ENCODE peak calls at places on chromosomes 7 and 10, in four cellular contexts. M is A549; R is CD8-positive, alpha-beta T cell; F is IMR-90. L is an unnamed sample. For H3K4me1, the result is how much of the 10 kb centered on the place peaks cover.

GRCh38 chr10:6283632-6284031 is 80.9 kb downstream of the PFKFB3 start:
- DNase-seq in M (no peak), R (no peak), F (no peak), L (no peak)

GRCh38 chr10:32887481-32887880 is 70.5 kb downstream of the ITGB1 start:
- DNase-seq in F (no peak), R (no peak), M (no peak), L (no peak)

GRCh38 chr10:108598320-108598695 is 1325.0 kb downstream of the XPNPEP1 start:
- DNase-seq in R (no peak), M (no peak), F (no peak), L (no peak)

GRCh38 chr10:10591682-10592412 is 425.8 kb upstream of the CELF2 start:
- DNase-seq in F (no peak), R (no peak), M (no peak), L (no peak)

GRCh38 chr7:155244675-155245074 is 53.0 kb upstream of the INSIG1 start:
- DNase-seq in R (no peak), M (no peak), F (no peak), L (no peak)

GRCh38 chr10:72834183-72834825 is 59.2 kb upstream of the OIT3 start:
- DNase-seq in F (peak), M (peak), R (no peak), L (peak)

GRCh38 chr7:149595078-149595477 is 97.5 kb upstream of the ZNF746 start:
- DNase-seq in M (no peak), R (no peak), F (no peak), L (no peak)

GRCh38 chr10:70652761-70653657 is 19.3 kb upstream of the ADAMTS14 start:
- DNase-seq in M (no peak), R (no peak), F (peak), L (no peak)

GRCh38 chr7:151756076-151756731 is 120.7 kb downstream of the PRKAG2 start:
- DNase-seq in F (peak), M (no peak), R (peak), L (peak)

GRCh38 chr10:100729877-100730738 is 15.3 kb upstream of the PAX2 start:
- DNase-seq in M (peak), F (no peak), R (no peak), L (no peak)

GRCh38 chr10:106707657-106708056 is 456.8 kb downstream of the SORCS1 start:
- DNase-seq in R (no peak), M (no peak), F (no peak), L (no peak)

GRCh38 chr7:80749270-80749669 is 110.8 kb downstream of the CD36 start:
- DNase-seq in M (no peak), F (no peak), R (no peak), L (no peak)

GRCh38 chr10:80416401-80417098 is 8.2 kb downstream of the PRXL2A start:
- DNase-seq in R (no peak), M (no peak), F (no peak), L (no peak)

GRCh38 chr10:131033166-131034085 is 278.1 kb downstream of the TCERG1L start:
- DNase-seq in F (no peak), R (no peak), M (no peak), L (no peak)

GRCh38 chr7:1978656-1979590 is 253.8 kb downstream of the MAD1L1 start:
- DNase-seq in M (no peak), R (no peak), F (no peak), L (no peak)

GRCh38 chr7:79124331-79124730 is 329.1 kb downstream of the MAGI2 start:
- DNase-seq in F (no peak), R (no peak), M (no peak), L (no peak)

GRCh38 chr10:96082748-96083147 is 39.4 kb downstream of the CCNJ start:
- DNase-seq in F (no peak), R (no peak), M (no peak), L (no peak)

GRCh38 chr7:106947244-106947728 is 82.2 kb downstream of the PIK3CG start:
- DNase-seq in R (no peak), F (peak), M (peak), L (peak)

GRCh38 chr10:7826971-7827370 is 8.7 kb downstream of the TAF3 start:
- DNase-seq in F (peak), R (no peak), M (peak), L (no peak)

DNA sequence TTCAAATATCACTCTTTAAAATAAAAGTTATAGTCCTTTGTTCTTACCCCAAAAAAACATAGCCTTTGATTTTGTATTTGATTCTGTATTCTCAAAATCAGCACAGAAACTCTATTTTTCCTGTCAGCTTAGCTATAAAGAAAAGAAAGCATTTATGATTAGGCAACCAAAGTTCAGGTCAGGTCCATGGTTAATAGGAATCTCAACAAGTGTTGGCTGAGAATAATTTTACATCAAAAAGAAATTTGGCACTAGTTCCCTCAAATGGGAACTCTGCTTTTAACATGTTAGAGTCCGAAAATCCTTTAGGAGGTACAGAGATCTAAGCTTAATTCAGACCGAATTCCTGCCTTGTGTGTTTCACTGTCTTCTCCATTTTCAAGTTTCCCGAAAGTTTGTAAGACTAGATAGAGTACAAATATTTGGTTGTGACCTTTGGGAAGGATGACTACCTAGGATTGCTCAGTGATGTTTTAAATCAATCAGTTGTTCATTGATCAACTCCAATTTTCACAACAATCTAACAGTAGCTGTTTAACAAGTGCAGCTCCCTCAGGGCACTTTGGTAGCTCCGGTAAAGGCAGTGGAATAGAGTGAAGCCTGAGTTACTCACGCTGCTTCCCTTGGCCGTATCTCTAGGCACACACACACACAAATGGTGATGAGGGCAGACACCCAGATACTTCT is 8.8 kb upstream of the ENO4 start:
- DNase-seq in M (no peak), F (no peak), R (no peak), L (no peak)
- H3K4me1 ChIP-seq in M (under half), F (under half), R (under half), L (under half)

GRCh38 chr7:94401411-94401810 is 6.7 kb downstream of the COL1A2 start:
- DNase-seq in F (no peak), R (no peak), M (no peak), L (no peak)

GRCh38 chr7:94409561-94409960 is 14.9 kb downstream of the COL1A2 start:
- DNase-seq in R (no peak), F (no peak), M (no peak), L (no peak)

GRCh38 chr7:94400643-94401042 is 5.9 kb downstream of the COL1A2 start:
- DNase-seq in R (no peak), F (no peak), M (no peak), L (no peak)

GRCh38 chr7:94403546-94403945 is 8.9 kb downstream of the COL1A2 start:
- DNase-seq in R (no peak), M (no peak), F (no peak), L (no peak)

DNA sequence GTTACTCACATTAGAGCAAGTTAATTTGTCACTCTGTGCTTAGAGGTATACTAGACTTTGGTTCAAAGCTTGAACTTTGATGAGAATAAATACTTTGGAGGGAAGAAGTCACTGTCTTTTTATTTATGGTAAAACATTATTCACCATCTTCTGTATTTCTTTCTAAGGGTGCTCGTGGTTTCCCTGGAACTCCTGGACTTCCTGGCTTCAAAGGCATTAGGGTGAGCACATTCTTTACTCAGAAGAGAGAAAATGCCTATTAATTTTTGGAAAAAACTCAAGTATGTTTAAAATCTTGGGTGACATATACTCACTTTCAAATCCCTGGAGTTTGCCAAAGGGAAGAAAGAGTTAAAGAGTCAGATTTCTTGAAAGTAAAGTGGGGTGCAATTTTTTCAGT is 10.8 kb downstream of the COL1A2 start:
- DNase-seq in F (no peak), M (no peak), R (no peak), L (no peak)
- H3K4me1 ChIP-seq in F (under half), M (under half), R (under half), L (under half)

GRCh38 chr7:97017197-97018125 is 7.2 kb downstream of the DLX5 start:
- DNase-seq in F (no peak), M (no peak), R (no peak), L (no peak)
- H3K4me1 ChIP-seq in F (under half), M (under half), R (under half), L (under half)

GRCh38 chr10:43444897-43445466 is 8.1 kb downstream of the ZNF487 start:
- DNase-seq in F (no peak), R (no peak), M (no peak), L (no peak)
- H3K4me1 ChIP-seq in F (under half), R (under half), M (under half), L (under half)

GRCh38 chr7:27106181-27106905 is 3.9 kb upstream of the HOXA2 start:
- DNase-seq in F (peak), R (no peak), M (no peak), L (no peak)

GRCh38 chr7:27106906-27107250 is 4.4 kb upstream of the HOXA2 start:
- DNase-seq in R (no peak), M (no peak), F (no peak), L (no peak)

GRCh38 chr7:27103489-27104226 is 1.2 kb upstream of the HOXA2 start:
- DNase-seq in R (no peak), F (peak), M (no peak), L (no peak)

GRCh38 chr7:27104244-27105149 is 2.0 kb upstream of the HOXA2 start:
- DNase-seq in M (no peak), F (peak), R (no peak), L (no peak)

DNA sequence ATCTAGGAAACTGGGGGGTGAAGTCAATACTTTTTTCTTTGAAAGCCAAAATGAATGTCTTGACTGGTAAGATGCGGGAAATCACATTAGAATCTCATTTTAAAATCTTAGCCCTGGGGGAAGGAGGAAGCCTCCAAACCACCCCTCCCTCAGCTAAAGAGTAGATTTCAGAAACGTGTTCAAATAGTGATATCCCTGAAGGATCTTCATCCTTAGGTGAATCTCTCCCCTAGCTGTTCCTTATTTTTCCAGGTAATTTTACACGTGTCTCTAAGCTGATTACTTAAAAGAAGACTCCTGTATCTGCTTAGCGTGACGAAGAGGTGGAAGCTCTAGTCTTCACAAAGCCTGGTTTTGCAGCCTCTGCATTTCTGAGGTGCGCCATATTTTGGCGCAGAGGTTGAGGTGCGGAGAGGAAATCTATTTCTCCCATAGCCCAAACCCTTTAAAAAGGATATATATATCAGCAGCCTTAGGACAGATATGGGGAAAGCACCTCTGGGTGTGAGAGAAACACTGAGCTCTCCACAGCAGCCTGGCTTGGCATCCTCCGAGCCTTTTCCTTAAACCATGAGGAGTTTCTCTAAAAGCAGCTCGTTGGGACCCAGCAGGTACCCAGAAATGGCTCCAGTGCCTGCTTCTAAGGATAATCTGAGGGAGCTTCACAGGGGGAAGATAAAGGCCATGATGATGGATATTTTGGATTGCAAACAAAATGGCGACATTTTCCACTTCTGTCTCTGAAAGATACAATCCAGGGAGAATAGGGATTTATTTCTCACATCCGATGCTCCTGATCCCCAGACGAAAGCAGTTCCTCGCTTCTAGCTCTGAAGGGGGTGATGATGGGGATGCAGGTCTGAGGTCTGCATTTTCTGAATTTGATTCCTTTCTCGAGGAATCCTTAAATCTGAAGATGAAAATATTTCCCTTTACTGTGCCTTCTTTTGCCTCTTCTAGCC is 3.0 kb upstream of the HOXA2 start:
- DNase-seq in M (no peak), F (peak), R (no peak), L (no peak)
- H3K4me1 ChIP-seq in M (under half), F (half or more), R (under half), L (under half)

DNA sequence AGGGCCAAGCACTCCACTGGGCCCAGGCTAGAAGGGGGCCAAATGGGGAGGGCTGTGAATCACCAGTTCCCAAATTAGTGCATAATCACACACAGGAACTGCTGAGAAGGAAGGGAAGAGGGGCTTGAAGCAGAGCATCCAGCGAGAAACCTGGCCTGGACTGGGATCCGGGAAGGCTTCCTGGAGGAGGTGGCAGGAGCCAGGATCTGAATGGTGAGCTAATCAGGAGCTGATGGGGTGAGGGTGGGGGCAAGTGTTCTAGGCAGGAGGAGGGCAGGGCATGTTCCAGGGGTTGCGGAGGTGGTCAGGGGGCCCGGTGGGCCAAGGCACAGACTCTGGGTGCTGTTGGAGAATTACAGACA is 12.6 kb downstream of the PWWP2B start:
- DNase-seq in M (no peak), F (no peak), R (no peak), L (no peak)
- H3K4me1 ChIP-seq in M (under half), F (under half), R (under half), L (under half)

DNA sequence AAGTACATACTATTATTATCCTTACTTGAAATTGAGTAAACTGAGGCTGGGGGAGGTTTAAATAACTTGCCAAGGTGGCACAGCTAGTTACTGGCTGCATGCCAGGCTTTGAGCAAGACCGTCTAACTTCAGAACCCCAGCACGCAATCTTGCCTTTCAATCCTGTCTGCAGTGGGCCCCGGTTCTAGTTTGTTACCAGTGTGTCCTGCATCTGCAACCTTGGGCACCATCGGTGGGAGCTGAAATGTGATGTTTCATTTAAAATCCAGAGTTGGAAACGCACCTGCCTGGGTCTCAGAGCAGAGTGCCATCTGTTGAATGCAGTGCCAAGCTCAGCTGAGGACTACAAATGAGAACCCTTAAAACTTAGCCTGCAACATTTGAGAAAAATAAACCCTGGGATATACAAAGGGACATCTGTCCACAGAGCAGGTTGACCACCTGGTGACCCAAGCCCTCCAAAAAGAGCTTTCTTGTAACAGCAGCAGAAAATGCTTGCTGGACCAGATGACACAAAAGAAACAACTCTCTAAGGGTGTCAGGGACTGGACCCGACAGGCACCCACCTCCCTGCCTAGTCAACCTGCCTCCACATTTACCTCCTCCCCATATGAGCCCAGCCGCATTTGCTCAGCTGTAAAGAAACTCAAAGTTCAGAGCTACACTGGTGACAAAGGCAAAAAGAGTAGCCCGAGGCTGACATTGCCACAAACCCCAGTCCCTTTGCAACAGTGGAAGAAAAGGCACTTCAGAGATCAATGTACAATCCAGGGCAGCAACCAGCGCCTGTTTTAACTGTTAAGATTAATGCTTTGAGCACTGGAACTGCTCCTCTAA is 1.7 kb downstream of the SH3PXD2A start:
- DNase-seq in R (no peak), M (no peak), F (no peak), L (no peak)
- H3K4me1 ChIP-seq in R (under half), M (under half), F (under half), L (under half)

DNA sequence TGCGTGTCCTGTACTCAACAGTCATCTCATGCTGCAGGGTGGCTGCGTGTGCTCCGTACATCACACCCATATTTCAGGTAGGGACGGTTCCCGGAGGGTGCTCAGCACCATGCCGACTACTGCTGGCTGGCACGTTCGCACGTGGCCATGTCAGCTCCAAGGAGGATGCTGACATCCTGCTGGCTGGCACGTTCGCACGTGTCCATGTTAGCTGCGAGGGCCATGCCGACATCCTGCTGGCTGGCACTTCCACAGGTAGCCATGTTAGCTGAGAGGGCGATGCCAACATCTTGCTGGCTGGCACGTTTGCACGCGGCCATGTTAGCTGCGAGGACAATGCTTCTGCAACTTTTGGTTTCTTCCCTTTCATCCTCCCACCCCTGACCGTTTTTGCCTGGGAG is 104.4 kb downstream of the WDR37 start:
- DNase-seq in M (no peak), F (no peak), R (no peak), L (no peak)
- H3K4me1 ChIP-seq in M (under half), F (under half), R (under half), L (under half)

GRCh38 chr7:116780966-116781365 is 81.4 kb upstream of the CAPZA2 start:
- DNase-seq in R (no peak), M (no peak), F (no peak), L (no peak)
- H3K4me1 ChIP-seq in R (under half), M (half or more), F (under half), L (under half)